ENCODE peak calls at places on chromosomes 6 and 20, in seven cellular contexts. K, Z, G, I, W, Q and M are unnamed samples.

GRCh38 chr6:113291751-113292445 is 565.2 kb upstream of the MARCKS start:
- DNase-seq in Z (peak), Q (no peak), K (no peak), I (peak), G (peak), W (no peak), M (no peak)

GRCh38 chr6:95431637-95432228 is 145.6 kb upstream of the MANEA start:
- DNase-seq in I (peak), G (peak), Q (peak), Z (peak), W (peak), K (peak), M (peak)

GRCh38 chr6:40274058-40274457 is 313.1 kb downstream of the LRFN2 start:
- DNase-seq in W (no peak), Z (no peak), K (peak), I (no peak), Q (no peak), G (no peak), M (no peak)

GRCh38 chr6:170004585-170005210 is 253.3 kb downstream of the ERMARD start:
- DNase-seq in Q (no peak), G (no peak), Z (no peak), I (no peak), W (no peak), K (no peak), M (no peak)

GRCh38 chr6:72267470-72267869 is 354.4 kb upstream of the KCNQ5 start:
- DNase-seq in Q (no peak), W (no peak), G (no peak), I (no peak), Z (no peak), K (no peak), M (no peak)

GRCh38 chr6:41537359-41537758 is 8.8 kb upstream of the FOXP4 start:
- DNase-seq in W (no peak), Z (no peak), I (no peak), Q (no peak), K (no peak), G (no peak), M (no peak)

GRCh38 chr6:27892596-27893058 is 19.6 kb downstream of the OR2B2 start:
- DNase-seq in W (no peak), I (peak), G (no peak), K (peak), Z (no peak), Q (peak), M (peak)

GRCh38 chr20:24560571-24561485 is 91.4 kb downstream of the SYNDIG1 start:
- DNase-seq in I (no peak), Q (no peak), W (no peak), G (peak), K (no peak), Z (no peak), M (no peak)

GRCh38 chr6:160118620-160119234 is 2.9 kb upstream of the SLC22A1 start:
- DNase-seq in G (no peak), Q (no peak), Z (no peak), K (no peak), W (no peak), I (no peak), M (no peak)

GRCh38 chr20:22890605-22891300 is 144.4 kb upstream of the SSTR4 start:
- DNase-seq in W (no peak), K (no peak), Z (no peak), G (no peak), I (no peak), Q (no peak), M (no peak)

GRCh38 chr20:16555754-16556153 is 17.5 kb downstream of the KIF16B start:
- DNase-seq in I (no peak), G (no peak), W (no peak), Z (no peak), Q (no peak), K (peak), M (no peak)

GRCh38 chr20:50837532-50838321 is 42.9 kb downstream of the BCAS4 start:
- DNase-seq in I (peak), Q (no peak), W (no peak), K (peak), Z (peak), G (peak), M (peak)

GRCh38 chr6:73203098-73203497 is 22.2 kb downstream of the KHDC1L start:
- DNase-seq in K (peak), W (no peak), I (peak), Q (no peak), G (no peak), Z (no peak), M (no peak)

GRCh38 chr20:63625771-63626423 is 1.0 kb downstream of the GMEB2 start:
- DNase-seq in G (peak), K (peak), W (no peak), I (peak), Q (no peak), Z (no peak), M (no peak)

DNA sequence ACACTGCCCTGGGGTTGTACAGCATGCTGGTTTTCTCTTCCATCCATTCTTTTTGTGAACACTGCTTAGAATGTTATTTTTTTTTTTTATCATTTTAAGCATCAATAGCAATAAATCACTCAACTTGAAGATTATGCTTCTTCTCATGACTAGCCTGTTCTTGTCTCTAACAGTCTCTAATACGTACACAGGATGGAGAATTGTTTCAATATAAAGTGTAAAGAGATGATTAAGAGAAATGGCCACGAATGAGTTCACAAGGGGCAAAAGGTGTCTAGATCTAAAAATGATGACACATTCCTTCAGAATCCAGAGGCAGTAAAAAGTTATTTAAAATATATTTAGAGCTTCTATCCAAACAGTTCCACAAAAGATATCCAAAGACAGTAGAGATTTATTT is 390.2 kb downstream of the HDGFL1 start:
- DNase-seq in I (no peak), K (peak), W (no peak), G (no peak), Z (no peak), Q (no peak), M (no peak)
- TF ChIP-seq CTCF in I (no peak), K (no peak), W (no peak), G (no peak), Z (no peak), Q (no peak), M (no peak)

GRCh38 chr20:21529863-21530262 is 16.0 kb upstream of the NKX2-2 start:
- DNase-seq in G (no peak), K (peak), W (no peak), I (no peak), Q (peak), Z (no peak), M (no peak)
- TF ChIP-seq CTCF in G (no peak), K (no peak), W (peak), I (no peak), Q (no peak), Z (no peak), M (peak)

DNA sequence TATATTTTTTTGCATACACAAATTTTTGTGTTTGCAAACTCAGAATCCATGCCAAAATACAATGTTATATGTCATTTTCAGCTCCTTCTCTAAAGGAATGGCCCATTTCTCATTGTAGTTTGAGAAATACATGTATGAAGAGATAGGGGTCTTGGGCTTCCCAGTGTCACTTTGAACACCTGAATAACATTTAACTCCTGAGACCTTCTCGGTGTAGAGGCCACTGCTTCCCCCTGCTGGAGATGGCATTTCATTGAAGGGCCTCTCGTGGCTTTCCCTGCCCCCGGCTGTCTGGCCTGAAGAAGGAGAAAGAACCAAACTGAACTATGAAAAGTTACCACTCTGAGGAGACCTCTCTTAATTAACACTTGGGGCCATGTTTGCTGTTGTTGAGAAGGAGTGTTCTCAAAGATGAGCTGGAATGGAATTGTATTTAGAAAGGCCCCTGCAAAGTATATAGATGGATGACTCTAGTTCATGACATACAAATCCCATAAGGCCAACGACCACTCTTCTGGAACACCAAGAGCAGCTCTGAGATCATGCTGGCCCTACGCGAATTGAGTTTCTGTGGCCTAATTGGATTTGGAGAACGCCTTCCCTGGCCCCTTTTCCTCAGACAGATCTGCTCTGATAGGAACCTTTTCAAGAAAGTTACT is 58.8 kb downstream of the VAPB start:
- DNase-seq in Z (peak), K (peak), I (peak), G (peak), W (peak), Q (peak), M (peak)
- TF ChIP-seq CTCF in Z (peak), K (peak), I (peak), G (peak), W (peak), Q (peak), M (peak)

DNA sequence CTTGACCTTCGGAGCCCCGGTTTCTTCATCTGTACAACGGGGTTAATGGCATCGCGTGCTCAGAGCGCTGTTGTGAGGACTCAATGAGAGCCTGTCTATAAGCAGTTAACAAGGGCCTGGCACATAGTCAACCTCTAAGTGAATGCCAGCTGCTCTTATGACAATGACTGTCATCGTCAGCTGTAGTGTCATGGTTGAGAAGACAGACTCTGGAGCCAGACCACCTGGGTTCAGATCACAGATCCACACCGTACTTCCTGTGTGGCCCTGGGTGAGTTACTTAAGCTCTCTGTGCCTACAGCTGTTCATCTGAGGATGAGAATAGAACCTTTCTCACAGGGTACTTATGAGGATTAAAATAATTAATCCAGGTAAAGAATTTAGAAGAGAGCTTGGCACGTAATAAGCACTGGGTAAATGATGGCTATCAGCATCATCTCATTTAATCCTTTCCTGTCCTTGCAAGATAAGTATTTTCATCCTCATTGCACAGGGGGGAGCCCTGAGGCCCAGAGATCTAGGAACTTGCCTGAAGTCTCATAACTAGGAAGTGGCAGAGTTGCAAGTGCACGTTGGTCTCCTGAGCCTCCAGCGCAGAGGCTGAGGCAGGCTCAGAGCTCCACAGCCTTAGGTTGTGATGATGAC is 105.3 kb downstream of the EYA2 start:
- DNase-seq in Q (no peak), K (no peak), I (no peak), Z (no peak), G (no peak), W (no peak), M (no peak)
- TF ChIP-seq CTCF in Q (no peak), K (no peak), I (no peak), Z (no peak), G (no peak), W (no peak), M (no peak)

GRCh38 chr20:40073535-40074111 is 615.4 kb downstream of the MAFB start:
- DNase-seq in W (peak), I (no peak), K (no peak), Q (no peak), G (peak), Z (no peak), M (no peak)

DNA sequence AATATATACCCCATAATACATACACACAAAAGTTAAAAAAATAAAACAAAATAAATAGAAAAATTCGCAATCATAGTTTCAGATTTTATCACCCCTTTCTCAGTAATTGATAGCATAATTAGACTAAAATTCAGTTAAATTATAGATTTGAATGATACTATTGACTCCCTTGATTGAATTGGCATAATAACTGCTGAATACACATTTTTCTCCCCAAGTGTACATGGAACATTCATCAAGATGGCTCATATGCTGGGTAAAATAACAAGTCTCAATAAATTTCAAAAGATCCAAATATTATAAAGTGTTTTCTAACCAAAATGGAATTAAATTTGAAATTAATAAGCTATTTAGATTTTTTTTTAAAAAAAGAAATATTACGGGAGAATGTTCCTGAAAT is 616.1 kb downstream of the MAFB start:
- DNase-seq in Z (no peak), W (no peak), G (no peak), Q (no peak), I (no peak), K (no peak), M (no peak)
- TF ChIP-seq CTCF in Z (no peak), W (no peak), G (no peak), Q (no peak), I (no peak), K (no peak), M (no peak)

GRCh38 chr6:16224409-16224808 is 14.0 kb upstream of the GMPR start:
- DNase-seq in W (no peak), Q (no peak), K (no peak), Z (no peak), G (no peak), I (no peak), M (no peak)
- TF ChIP-seq CTCF in W (no peak), Q (no peak), K (no peak), Z (no peak), G (no peak), I (no peak), M (no peak)